ENCODE peak calls at places on chromosome X, in five cellular contexts. S is H1, O is ovary, Y is tibial nerve, V is stomach. I is an unnamed sample.
A peak's percentile ranks its signal among the peaks of the same experiment; 100 is the strongest.

GRCh38 chrX:2264179-2265030 is 236.4 kb downstream of the DHRSX start:
- DNase-seq in S (no peak), O (no peak), Y (no peak), V (no peak), I (no peak)

GRCh38 chrX:134484039-134484438 is 24.1 kb downstream of the HPRT1 start:
- DNase-seq in S (no peak), O (no peak), Y (no peak), V (no peak), I (no peak)

GRCh38 chrX:57655065-57655464 is 25.0 kb downstream of the NLRP2B start:
- DNase-seq in S (no peak), O (no peak), Y (no peak), V (no peak), I (no peak)

GRCh38 chrX:129572422-129572821 is 32.4 kb downstream of the OCRL start:
- DNase-seq in S (no peak), O (no peak), Y (no peak), V (no peak), I (no peak)

GRCh38 chrX:155745792-155746191 is 133.0 kb upstream of the TMLHE start:
- DNase-seq in S (no peak), O (peak; percentile 28), Y (no peak), V (peak; percentile 47), I (no peak)

GRCh38 chrX:34972206-34972605 is 29.6 kb downstream of the FAM47B start:
- DNase-seq in S (no peak), O (no peak), Y (no peak), V (no peak), I (no peak)

GRCh38 chrX:10109695-10110094 is 47.1 kb upstream of the CLCN4 start:
- DNase-seq in S (no peak), O (peak; percentile 83), Y (no peak), V (no peak), I (no peak)

GRCh38 chrX:72042860-72043248 is 88.9 kb downstream of the RTL5 start:
- DNase-seq in S (no peak), O (peak; percentile 9), Y (no peak), V (no peak), I (no peak)

GRCh38 chrX:132940727-132941162 is 17.7 kb downstream of the HS6ST2 start:
- DNase-seq in S (no peak), O (no peak), Y (no peak), V (no peak), I (no peak)

GRCh38 chrX:154660506-154660905 is 7.1 kb upstream of the CTAG2 start:
- DNase-seq in S (no peak), O (no peak), Y (no peak), V (no peak), I (no peak)

GRCh38 chrX:9327747-9328145 is 137.1 kb upstream of the TBL1X start:
- DNase-seq in S (no peak), O (no peak), Y (no peak), V (no peak), I (no peak)

GRCh38 chrX:65697173-65697572 is 29.7 kb downstream of the MSN start:
- DNase-seq in S (no peak), O (no peak), Y (no peak), V (no peak), I (no peak)
- H3K4me1 ChIP-seq in S (no peaks in the 10 kb centered on the region), O (peaks cover 3% of the 10 kb centered on the region), Y (peaks cover 17% of the 10 kb centered on the region), V (peaks cover 9% of the 10 kb centered on the region), I (peaks cover 95% of the 10 kb centered on the region)

GRCh38 chrX:23732704-23733103 is 10.4 kb downstream of the ACOT9 start:
- DNase-seq in S (no peak), O (no peak), Y (no peak), V (no peak), I (no peak)
- TF ChIP-seq EP300 in S (no peak), O (no peak), Y (no peak), V (no peak), I (no peak)

DNA sequence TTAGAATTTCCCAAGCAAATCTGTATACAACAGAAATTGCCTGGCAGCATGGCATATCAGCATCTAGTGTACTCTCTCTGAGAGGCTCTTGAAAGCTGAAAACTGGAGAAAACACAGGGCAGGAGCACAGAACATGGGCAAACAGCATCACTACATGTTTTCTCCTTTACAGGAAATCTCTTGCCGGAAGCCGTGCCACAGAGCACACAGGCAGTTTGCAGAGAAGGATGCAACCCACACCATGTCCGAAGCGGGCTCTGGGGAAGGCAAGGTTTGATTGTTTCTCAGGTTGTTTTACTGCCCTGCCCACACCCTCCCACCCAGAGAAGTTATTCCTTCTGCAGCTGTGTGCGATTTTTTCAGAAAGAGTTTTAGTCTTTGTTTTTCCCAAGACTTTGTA is 41.1 kb upstream of the FAM9C start:
- DNase-seq in S (no peak), O (no peak), Y (no peak), V (no peak), I (no peak)
- H3K4me1 ChIP-seq in S (no peaks in the 10 kb centered on the region), O (peaks cover 1% of the 10 kb centered on the region), Y (peaks cover under 1% of the 10 kb centered on the region), V (peaks cover 10% of the 10 kb centered on the region), I (peaks cover 16% of the 10 kb centered on the region)

DNA sequence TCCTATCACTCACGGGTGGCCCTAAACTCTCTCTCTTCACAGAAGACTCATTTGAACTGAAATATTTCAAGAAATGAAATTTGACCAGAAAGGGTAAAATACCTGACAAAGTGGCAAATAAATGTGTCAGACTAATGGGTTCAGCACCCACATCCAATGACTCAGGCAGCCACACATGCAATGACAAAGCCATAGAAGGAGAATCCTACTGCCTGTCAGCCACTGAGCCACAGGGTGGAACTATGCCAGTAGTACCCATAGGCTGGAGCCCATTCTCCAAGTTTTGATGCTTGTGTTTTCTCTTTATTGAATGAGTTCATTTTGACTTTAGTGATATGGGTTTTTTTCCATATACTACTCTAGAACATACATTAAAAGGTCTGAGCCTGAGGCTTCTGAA is 179.0 kb downstream of the BEND2 start:
- DNase-seq in S (no peak), O (no peak), Y (no peak), V (no peak), I (no peak)
- TF ChIP-seq EP300 in S (no peak), O (no peak), Y (no peak), V (no peak), I (no peak)

GRCh38 chrX:13081385-13082285 is 37.2 kb upstream of the FAM9C start:
- DNase-seq in S (no peak), O (no peak), Y (no peak), V (no peak), I (no peak)

GRCh38 chrX:13084611-13085010 is 40.2 kb upstream of the FAM9C start:
- DNase-seq in S (no peak), O (no peak), Y (no peak), V (no peak), I (no peak)

GRCh38 chrX:13080128-13080795 is 35.8 kb upstream of the FAM9C start:
- DNase-seq in S (no peak), O (no peak), Y (no peak), V (no peak), I (no peak)

GRCh38 chrX:13078739-13079444 is 34.5 kb upstream of the FAM9C start:
- DNase-seq in S (no peak), O (peak; percentile 42), Y (peak; percentile 23), V (peak; percentile 48), I (no peak)

DNA sequence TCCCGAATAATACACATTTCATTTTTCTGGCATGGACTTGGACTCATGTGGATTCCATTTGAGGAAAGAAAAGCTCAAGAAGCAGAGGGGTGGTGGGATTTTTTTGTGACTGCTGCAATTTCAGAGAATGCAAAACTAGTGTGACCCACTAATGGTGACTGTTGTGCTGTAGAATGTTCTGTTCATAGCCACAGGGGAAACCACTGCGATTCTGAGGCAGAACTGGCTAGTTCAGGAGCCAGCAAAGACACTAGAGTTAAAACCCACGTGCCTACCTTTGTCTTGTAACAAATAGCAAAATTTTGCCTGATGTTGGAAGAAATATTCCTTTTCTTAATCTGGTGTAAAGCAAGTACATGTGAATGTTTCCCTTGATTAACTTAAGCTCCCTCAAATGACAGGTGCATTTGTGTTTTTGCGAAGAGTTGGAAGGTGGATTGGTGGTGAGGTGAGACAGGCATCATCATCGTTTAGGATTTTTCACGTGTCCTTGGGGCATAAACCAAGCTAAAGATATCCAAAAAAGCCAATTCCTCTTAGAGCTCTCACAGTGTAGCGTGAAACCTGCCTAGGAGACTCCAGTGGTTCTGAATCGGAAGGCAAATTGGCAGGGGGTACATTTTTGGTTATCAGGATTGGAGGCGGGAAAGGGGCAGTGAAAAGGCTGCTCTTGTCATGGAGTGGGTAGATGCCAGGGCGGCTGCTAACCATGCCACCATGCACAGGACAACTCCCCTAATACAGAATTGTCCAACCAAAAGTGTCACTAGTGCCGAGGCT is 38.1 kb upstream of the FAM9C start:
- DNase-seq in S (no peak), O (no peak), Y (no peak), V (no peak), I (no peak)
- H3K4me1 ChIP-seq in S (no peaks in the 10 kb centered on the region), O (peaks cover 1% of the 10 kb centered on the region), Y (peaks cover 3% of the 10 kb centered on the region), V (peaks cover 11% of the 10 kb centered on the region), I (peaks cover 25% of the 10 kb centered on the region)

GRCh38 chrX:41559662-41560061 is 112.5 kb downstream of the NYX start:
- DNase-seq in S (no peak), O (peak; percentile 25), Y (no peak), V (no peak), I (no peak)
- TF ChIP-seq EP300 in S (no peak), O (no peak), Y (no peak), V (no peak), I (no peak)

GRCh38 chrX:40154853-40155616 is 57.3 kb upstream of the BCOR start:
- DNase-seq in S (no peak), O (peak; percentile 82), Y (no peak), V (peak; percentile 81), I (peak; percentile 92)
- H3K4me1 ChIP-seq in S (peaks cover 3% of the 10 kb centered on the region), O (no peaks in the 10 kb centered on the region), Y (no peaks in the 10 kb centered on the region), V (peaks cover 54% of the 10 kb centered on the region), I (peaks cover 43% of the 10 kb centered on the region)

DNA sequence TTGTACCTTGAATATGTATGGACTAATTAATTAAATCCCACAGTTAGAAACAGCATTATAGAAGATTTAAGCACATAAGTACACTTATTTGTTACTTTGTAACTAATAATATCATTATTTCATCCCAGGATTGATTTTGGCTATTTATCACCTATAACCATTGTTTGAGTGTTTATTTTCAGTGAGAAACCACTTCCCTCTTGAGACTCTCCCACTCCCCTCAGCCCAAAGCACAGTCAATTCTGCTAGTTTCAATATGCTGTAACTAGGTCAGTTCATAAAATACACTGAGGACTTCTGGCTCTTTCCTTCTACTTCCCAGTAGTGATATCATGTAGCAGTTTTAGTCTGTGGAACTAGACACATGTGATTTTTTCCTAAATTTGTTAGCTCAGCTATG is 16.3 kb downstream of the OFD1 start:
- DNase-seq in S (no peak), O (no peak), Y (no peak), V (no peak), I (no peak)
- TF ChIP-seq EP300 in S (no peak), O (no peak), Y (no peak), V (no peak), I (no peak)

DNA sequence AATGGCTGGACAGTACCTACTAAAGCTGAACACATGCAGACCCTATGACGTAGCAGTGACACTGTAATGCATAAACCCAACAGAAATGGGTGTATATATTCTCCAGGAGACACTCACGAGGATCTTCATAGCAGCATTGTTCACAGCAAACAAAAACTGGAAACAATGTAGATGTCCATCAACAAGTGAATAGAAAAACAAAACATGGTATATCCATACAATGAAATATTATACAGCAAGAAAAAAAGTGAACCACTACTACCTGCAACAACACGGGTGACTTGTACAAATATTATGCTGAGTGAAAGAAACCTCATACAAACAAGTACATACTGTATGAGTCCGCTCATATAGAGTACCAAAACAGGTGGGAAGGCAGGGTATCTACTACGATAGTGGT is 16.5 kb downstream of the ARHGEF6 start:
- DNase-seq in S (no peak), O (no peak), Y (no peak), V (no peak), I (no peak)
- H3K4me1 ChIP-seq in S (peaks cover 2% of the 10 kb centered on the region), O (peaks cover 3% of the 10 kb centered on the region), Y (peaks cover 6% of the 10 kb centered on the region), V (no peaks in the 10 kb centered on the region), I (peaks cover 16% of the 10 kb centered on the region)

I was measured in esophagus muscularis mucosa.